ENCODE peak calls at places on chromosome 15, in four cellular contexts. Y is right lobe of liver, E is mucosa of descending colon, F is suprapubic skin. V is an unnamed sample. For H3K4me1, the result is how much of the 10 kb centered on the place peaks cover.

GRCh38 chr15:71632571-71633195 is 177.7 kb upstream of the NR2E3 start:
- DNase-seq in Y (no peak), E (no peak), F (no peak), V (no peak)

GRCh38 chr15:75455982-75456531 is 4.6 kb upstream of the SIN3A start:
- DNase-seq in Y (no peak), E (peak), F (no peak), V (no peak)

GRCh38 chr15:64460737-64461576 is 579 bp downstream of the ZNF609 start:
- DNase-seq in Y (peak), E (peak), F (peak), V (peak)

GRCh38 chr15:29457729-29458128 is 188.1 kb upstream of the NSMCE3 start:
- DNase-seq in Y (no peak), E (no peak), F (no peak), V (no peak)

GRCh38 chr15:38768970-38769369 is 204.4 kb upstream of the RASGRP1 start:
- DNase-seq in Y (no peak), E (peak), F (no peak), V (no peak)

GRCh38 chr15:73284073-73284472 is 84.7 kb downstream of the HCN4 start:
- DNase-seq in Y (no peak), E (no peak), F (no peak), V (no peak)

GRCh38 chr15:20356444-20357138 is 185.0 kb downstream of the GOLGA6L6 start:
- DNase-seq in Y (peak), E (peak), F (peak), V (peak)

GRCh38 chr15:72722071-72722696 is 36.2 kb downstream of the BBS4 start:
- DNase-seq in Y (peak), E (peak), F (peak), V (peak)

GRCh38 chr15:66621491-66622467 is 56.0 kb upstream of the LCTL start:
- DNase-seq in Y (no peak), E (no peak), F (no peak), V (peak)

GRCh38 chr15:65377105-65377975 is 462 bp downstream of the IGDCC3 start:
- DNase-seq in Y (no peak), E (no peak), F (no peak), V (no peak)

GRCh38 chr15:24856397-24857093 is 98.2 kb upstream of the SNRPN start:
- DNase-seq in Y (no peak), E (no peak), F (no peak), V (no peak)

GRCh38 chr15:75397494-75397893 is 29.1 kb upstream of the MAN2C1 start:
- DNase-seq in Y (no peak), E (no peak), F (no peak), V (no peak)

GRCh38 chr15:80996247-80996646 is 4.5 kb upstream of the TLNRD1 start:
- DNase-seq in Y (no peak), E (no peak), F (no peak), V (no peak)

GRCh38 chr15:53197426-53197839 is 407.3 kb upstream of the ONECUT1 start:
- DNase-seq in Y (peak), E (peak), F (no peak), V (peak)

DNA sequence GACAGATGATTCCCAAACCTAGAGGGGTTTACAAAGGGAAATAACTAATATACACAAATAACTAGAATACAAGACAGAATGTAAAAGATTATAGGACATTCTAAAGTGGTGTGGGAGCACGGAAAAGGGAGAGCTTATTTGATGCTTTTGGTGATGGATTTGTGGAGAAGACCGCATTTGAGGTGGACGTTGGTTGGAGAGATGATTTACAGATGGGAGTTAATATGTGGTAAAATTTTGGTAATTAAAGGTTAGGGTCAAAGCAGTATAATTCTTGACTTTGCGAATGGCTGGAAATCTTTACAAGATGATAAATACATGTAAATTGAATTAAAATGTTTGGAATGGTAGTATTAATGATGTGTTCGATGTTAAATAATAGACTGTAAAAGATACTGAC is 1.2 kb downstream of the KNL1 start:
- DNase-seq in Y (no peak), E (no peak), F (no peak), V (no peak)
- H3K4me3 ChIP-seq in Y (no peak), E (no peak), F (peak), V (peak)

GRCh38 chr15:56927816-56928215 is 9.4 kb downstream of the TCF12 start:
- DNase-seq in Y (no peak), E (no peak), F (no peak), V (no peak)
- H3K4me1 ChIP-seq in Y (under half), E (under half), F (under half), V (under half)

GRCh38 chr15:69012761-69013364 is 1.6 kb upstream of the NOX5 start:
- DNase-seq in Y (no peak), E (no peak), F (no peak), V (no peak)
- H3K4me3 ChIP-seq in Y (no peak), E (no peak), F (no peak), V (no peak)

DNA sequence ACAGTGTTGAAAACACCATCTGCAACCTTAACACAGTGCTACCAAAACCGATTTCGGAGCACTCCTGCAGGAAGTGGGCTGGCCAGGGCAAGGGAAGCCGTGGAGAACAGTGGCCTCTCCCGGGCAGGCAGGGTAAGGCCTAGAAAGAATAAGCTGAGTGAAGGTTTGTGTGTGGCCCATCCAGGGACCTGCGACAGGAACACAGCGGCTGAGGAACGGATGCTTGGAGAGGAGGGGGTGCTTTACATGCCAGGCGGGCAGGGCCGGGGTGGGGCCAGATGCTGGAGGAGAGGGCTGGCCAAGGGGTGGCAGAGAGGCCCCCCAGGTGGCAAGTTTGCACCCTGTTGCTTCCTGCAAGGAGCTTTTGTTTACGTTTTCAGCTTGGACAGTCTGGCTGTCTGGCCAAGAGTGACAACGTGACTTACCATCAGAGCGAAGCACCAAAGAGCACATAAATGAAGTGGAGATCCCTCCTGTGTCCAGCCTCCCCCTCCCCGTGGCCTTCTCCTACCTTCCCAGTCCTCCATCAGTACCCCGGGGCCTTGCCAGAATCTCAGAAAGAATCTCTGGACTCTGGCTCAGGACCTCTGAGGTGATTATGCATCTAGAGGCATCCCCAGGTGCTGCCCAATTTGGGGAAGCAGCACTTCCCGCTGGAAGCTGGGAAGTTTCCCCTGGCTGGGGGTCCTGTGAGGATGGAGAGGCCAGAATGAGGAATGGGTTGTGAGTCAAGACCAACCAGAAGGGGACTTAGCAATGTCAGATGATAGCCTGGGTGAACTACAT is 156.4 kb downstream of the PGPEP1L start:
- DNase-seq in Y (peak), E (peak), F (peak), V (peak)
- H3K4me1 ChIP-seq in Y (under half), E (under half), F (under half), V (under half)

DNA sequence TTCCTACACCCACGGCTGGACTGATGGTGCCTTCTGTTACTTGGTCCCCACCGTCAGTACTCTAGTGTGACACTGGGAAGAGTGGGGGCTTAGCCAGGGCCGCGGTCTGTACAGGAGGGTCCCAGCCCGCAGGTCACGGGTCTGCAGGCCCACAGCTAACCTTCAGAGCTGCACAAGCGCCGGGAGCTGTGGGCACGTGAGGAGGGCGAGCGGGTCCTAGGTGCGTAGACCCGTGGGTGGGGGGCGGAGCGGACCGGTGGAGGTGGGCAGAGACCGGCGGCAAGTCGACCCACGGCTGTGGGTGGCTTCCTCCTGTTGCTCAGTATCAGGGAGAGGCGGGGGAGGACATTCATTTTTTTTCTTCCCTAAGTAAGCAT is 1.2 kb downstream of the TNFAIP8L3 start:
- DNase-seq in Y (no peak), E (no peak), F (no peak), V (peak)
- H3K4me3 ChIP-seq in Y (peak), E (no peak), F (peak), V (peak)

GRCh38 chr15:68056097-68056865 is 2.2 kb downstream of the PIAS1 start:
- DNase-seq in Y (no peak), E (no peak), F (no peak), V (no peak)

GRCh38 chr15:68057758-68058157 is 3.6 kb downstream of the PIAS1 start:
- DNase-seq in Y (no peak), E (no peak), F (no peak), V (no peak)

GRCh38 chr15:68054658-68055223 is 626 bp downstream of the PIAS1 start:
- DNase-seq in Y (peak), E (peak), F (peak), V (peak)

GRCh38 chr15:68055224-68055705 is 1.1 kb downstream of the PIAS1 start:
- DNase-seq in Y (no peak), E (peak), F (no peak), V (peak)

DNA sequence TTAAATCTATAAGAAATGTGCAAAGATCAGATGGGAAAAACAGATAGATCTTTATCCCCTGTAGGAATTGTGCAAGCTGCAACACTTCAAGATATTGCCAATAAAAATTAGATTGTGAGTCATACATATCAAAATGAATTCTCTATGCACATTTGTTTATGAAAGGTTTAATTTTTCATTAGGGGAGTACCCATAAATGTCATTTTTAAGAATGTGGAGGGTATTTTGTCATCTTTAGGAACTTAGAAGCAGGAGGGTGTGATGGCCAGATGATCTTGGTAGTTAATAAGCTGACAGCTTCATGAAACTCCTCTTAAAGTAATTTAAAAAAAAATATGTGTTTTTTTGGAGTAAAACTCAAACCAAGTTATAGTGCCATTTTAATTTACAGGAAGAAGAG is 3.0 kb downstream of the PIAS1 start:
- DNase-seq in Y (no peak), E (no peak), F (no peak), V (no peak)
- H3K4me1 ChIP-seq in Y (under half), E (under half), F (under half), V (under half)

GRCh38 chr15:99956820-99957641 is 223.8 kb upstream of the LYSMD4 start:
- DNase-seq in Y (no peak), E (no peak), F (peak), V (no peak)

GRCh38 chr15:99961011-99961441 is 227.8 kb upstream of the LYSMD4 start:
- DNase-seq in Y (peak), E (peak), F (peak), V (peak)

GRCh38 chr15:99957642-99958013 is 224.4 kb upstream of the LYSMD4 start:
- DNase-seq in Y (no peak), E (no peak), F (no peak), V (no peak)

GRCh38 chr15:99956022-99956775 is 223.0 kb upstream of the LYSMD4 start:
- DNase-seq in Y (no peak), E (no peak), F (peak), V (no peak)

DNA sequence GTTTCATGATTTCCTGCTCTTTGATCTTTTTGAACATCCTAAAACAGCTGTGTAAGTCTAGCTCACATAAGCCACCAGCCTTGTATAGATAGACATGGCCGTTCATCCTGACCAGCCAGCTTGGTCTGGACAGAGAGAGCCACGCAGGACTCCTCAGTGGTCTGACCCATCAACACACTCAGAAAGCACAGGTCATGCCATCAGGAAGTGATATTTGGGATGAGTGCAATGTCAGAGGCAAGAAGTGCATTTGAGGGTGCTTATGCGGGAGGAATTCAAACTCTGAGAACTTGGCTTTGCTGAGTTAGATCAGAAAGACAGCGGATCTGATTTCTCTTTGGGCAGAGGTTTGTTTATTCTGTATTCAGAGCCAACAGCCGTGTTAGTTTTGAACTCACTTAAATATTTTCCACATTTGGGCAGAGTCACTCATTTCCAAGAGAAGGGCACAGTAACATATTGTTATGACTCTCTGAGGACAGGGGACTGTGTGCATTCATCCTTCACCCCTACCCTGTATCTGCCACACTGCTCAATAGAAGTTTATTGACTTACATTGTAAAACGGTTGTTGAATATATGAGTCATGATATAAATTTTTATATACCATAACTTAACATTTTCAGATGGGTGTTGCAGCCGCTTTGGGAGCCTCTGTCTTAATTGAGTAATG is 225.3 kb upstream of the LYSMD4 start:
- DNase-seq in Y (no peak), E (no peak), F (peak), V (no peak)
- H3K4me3 ChIP-seq in Y (no peak), E (no peak), F (no peak), V (no peak)

GRCh38 chr15:55254916-55255679 is 34.5 kb downstream of the RAB27A start:
- DNase-seq in Y (no peak), E (no peak), F (no peak), V (no peak)
- H3K4me1 ChIP-seq in Y (under half), E (under half), F (under half), V (under half)

DNA sequence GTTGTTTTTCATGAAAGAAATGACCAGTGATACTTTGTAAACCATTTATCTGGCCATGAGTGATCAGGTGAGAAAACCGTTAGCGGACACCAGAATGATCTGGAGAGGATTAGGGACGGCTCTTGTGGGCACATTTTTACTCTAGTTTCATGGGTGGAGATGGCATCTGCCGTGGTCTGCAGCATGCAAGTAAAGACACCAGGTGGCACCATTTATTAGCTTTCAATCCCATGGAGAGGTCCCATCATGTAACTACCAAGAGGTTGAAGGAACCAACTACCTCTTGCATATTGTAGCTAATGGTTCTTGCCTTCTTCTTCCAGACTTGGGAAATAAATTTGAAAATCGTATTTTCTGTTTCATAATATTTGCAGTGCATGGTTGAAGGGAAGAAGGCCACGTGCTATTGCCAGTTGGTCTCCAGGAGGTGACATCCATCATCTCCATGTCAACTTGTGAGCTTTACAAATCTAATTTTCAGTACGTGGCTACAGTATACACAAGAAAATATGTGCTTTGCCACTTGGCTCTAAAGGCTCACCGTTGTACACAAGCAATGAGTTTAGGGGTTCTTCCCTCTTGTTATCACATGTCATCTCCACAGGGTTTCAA is 1.5 kb upstream of the MAPKBP1 start:
- DNase-seq in Y (peak), E (peak), F (no peak), V (no peak)
- H3K4me3 ChIP-seq in Y (no peak), E (no peak), F (no peak), V (no peak)

V was measured in pancreas.